ENCODE peak calls at places on chromosomes 13 and 19, in seven cellular contexts. Q is IMR-90, D is AG10803, R is fibroblast of pulmonary artery, F is endodermal cell, G is AG04450, A is body of pancreas. T is an unnamed sample.

GRCh38 chr13:20054586-20054985 is 96.1 kb downstream of the ZMYM2 start:
- DNase-seq in Q (no peak), D (no peak), R (no peak), F (no peak), G (no peak), A (no peak), T (no peak)

GRCh38 chr19:38932425-38933179 is 1.9 kb downstream of the MRPS12 start:
- DNase-seq in Q (peak; percentile 44), D (peak; percentile 45), R (peak; percentile 68), F (peak; percentile 70), G (no peak), A (no peak), T (peak; percentile 32)

GRCh38 chr19:48330012-48330681 is 4.8 kb downstream of the EMP3 start:
- DNase-seq in Q (no peak), D (no peak), R (no peak), F (peak; percentile 94), G (no peak), A (peak; percentile 86), T (peak; percentile 56)

GRCh38 chr13:74187564-74187963 is 53.4 kb upstream of the KLF12 start:
- DNase-seq in Q (peak; percentile 42), D (peak; percentile 21), R (no peak), F (no peak), G (no peak), A (no peak), T (no peak)

GRCh38 chr19:5171711-5172110 is 168.9 kb downstream of the PTPRS start:
- DNase-seq in Q (no peak), D (no peak), R (no peak), F (no peak), G (no peak), A (no peak), T (no peak)

GRCh38 chr19:45327404-45328143 is 4.9 kb upstream of the CKM start:
- DNase-seq in Q (no peak), D (no peak), R (no peak), F (no peak), G (no peak), A (no peak), T (no peak)

GRCh38 chr19:47176071-47176626 is 45.5 kb downstream of the SAE1 start:
- DNase-seq in Q (peak; percentile 97), D (peak; percentile 85), R (peak; percentile 84), F (no peak), G (peak; percentile 55), A (no peak), T (peak; percentile 70)

GRCh38 chr19:5627395-5627904 is 4.6 kb downstream of the SAFB start:
- DNase-seq in Q (peak; percentile 72), D (peak; percentile 43), R (no peak), F (peak; percentile 55), G (no peak), A (no peak), T (no peak)

GRCh38 chr13:41802684-41803554 is 158.0 kb downstream of the VWA8 start:
- DNase-seq in Q (peak; percentile 85), D (peak; percentile 74), R (peak; percentile 67), F (no peak), G (peak; percentile 15), A (no peak), T (peak; percentile 74)

GRCh38 chr13:109804654-109805053 is 18.3 kb upstream of the IRS2 start:
- DNase-seq in Q (no peak), D (no peak), R (no peak), F (peak; percentile 64), G (no peak), A (no peak), T (no peak)

GRCh38 chr13:50320297-50320862 is 305.1 kb downstream of the KCNRG start:
- DNase-seq in Q (peak; percentile 54), D (peak; percentile 55), R (peak; percentile 48), F (no peak), G (peak; percentile 4), A (no peak), T (peak; percentile 43)

GRCh38 chr13:46296920-46297319 is 85.2 kb downstream of the LRRC63 start:
- DNase-seq in Q (peak; percentile 67), D (peak; percentile 98), R (peak; percentile 94), F (no peak), G (peak; percentile 24), A (no peak), T (peak; percentile 90)

GRCh38 chr19:17889609-17890214 is 18.0 kb downstream of the SLC5A5 start:
- DNase-seq in Q (peak; percentile 37), D (peak; percentile 26), R (peak; percentile 66), F (peak; percentile 92), G (no peak), A (peak; percentile 27), T (peak; percentile 59)

GRCh38 chr13:46866150-46866549 is 30.7 kb downstream of the HTR2A start:
- DNase-seq in Q (peak; percentile 63), D (peak; percentile 42), R (peak; percentile 73), F (peak; percentile 62), G (peak; percentile 27), A (no peak), T (peak; percentile 20)

GRCh38 chr13:110293649-110294048 is 13.3 kb downstream of the COL4A1 start:
- DNase-seq in Q (no peak), D (no peak), R (no peak), F (no peak), G (no peak), A (no peak), T (no peak)

GRCh38 chr19:36152061-36152885 is at the start of gene COX7A1:
- DNase-seq in Q (no peak), D (peak; percentile 59), R (peak; percentile 68), F (peak; percentile 54), G (no peak), A (peak; percentile 47), T (peak; percentile 18)

GRCh38 chr13:76886292-76887061 is at the start of gene KCTD12:
- DNase-seq in Q (peak; percentile 73), D (peak; percentile 83), R (peak; percentile 87), F (peak; percentile 87), G (no peak), A (peak; percentile 69), T (peak; percentile 86)

GRCh38 chr19:14699641-14700040 is 9.8 kb downstream of the ZNF333 start:
- DNase-seq in Q (no peak), D (no peak), R (peak; percentile 8), F (no peak), G (no peak), A (no peak), T (no peak)

GRCh38 chr19:45376045-45376724 is 5.8 kb upstream of the ERCC2 start:
- DNase-seq in Q (peak; percentile 94), D (peak; percentile 99), R (peak; percentile 97), F (peak; percentile 84), G (peak; percentile 85), A (peak; percentile 54), T (peak; percentile 87)

GRCh38 chr13:111115051-111115840 is at the start of gene ARHGEF7:
- DNase-seq in Q (no peak), D (no peak), R (no peak), F (peak; percentile 67), G (no peak), A (no peak), T (no peak)

GRCh38 chr19:55345818-55346724 is 6.4 kb downstream of the KMT5C start:
- DNase-seq in Q (no peak), D (no peak), R (peak; percentile 35), F (peak; percentile 45), G (no peak), A (no peak), T (peak; percentile 14)

GRCh38 chr13:41944229-41944628 is 16.7 kb downstream of the VWA8 start:
- DNase-seq in Q (no peak), D (peak; percentile 9), R (peak; percentile 18), F (no peak), G (no peak), A (no peak), T (no peak)

GRCh38 chr19:13012690-13013608 is 17.7 kb downstream of the NFIX start:
- DNase-seq in Q (peak; percentile 63), D (peak; percentile 68), R (peak; percentile 67), F (peak; percentile 74), G (no peak), A (no peak), T (peak; percentile 75)

GRCh38 chr13:113800576-113800926 is 41.5 kb downstream of the TMEM255B start:
- DNase-seq in Q (no peak), D (no peak), R (no peak), F (no peak), G (no peak), A (no peak), T (no peak)

GRCh38 chr13:113801289-113801961 is 42.4 kb downstream of the TMEM255B start:
- DNase-seq in Q (no peak), D (no peak), R (no peak), F (no peak), G (no peak), A (no peak), T (no peak)

GRCh38 chr13:113802761-113803160 is 43.7 kb downstream of the TMEM255B start:
- DNase-seq in Q (no peak), D (no peak), R (no peak), F (no peak), G (no peak), A (no peak), T (no peak)

GRCh38 chr13:113803409-113804016 is 44.5 kb downstream of the TMEM255B start:
- DNase-seq in Q (no peak), D (no peak), R (no peak), F (no peak), G (no peak), A (no peak), T (no peak)

DNA sequence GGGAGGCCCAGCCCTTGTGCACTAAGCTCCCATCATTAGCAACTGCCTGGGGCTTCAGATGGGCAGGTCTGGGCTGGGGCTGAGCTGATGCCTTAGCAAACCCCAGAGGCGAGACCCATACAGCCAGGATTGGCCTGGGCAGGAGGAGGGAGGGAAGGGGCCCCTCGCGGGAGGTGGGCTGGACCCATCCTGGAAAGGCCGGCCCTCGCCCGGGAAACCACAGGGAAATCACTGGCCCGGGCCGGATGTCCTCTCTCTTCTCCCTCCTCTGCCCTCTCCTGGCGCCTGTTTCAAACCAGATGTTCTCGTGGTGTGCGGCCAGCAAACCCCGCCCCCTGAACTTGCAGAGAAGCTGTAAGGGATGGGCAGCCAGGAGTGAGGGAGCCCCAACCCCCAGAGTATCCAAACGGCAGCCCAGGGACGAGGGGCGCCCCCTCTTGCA is 43.1 kb downstream of the TMEM255B start:
- DNase-seq in Q (peak; percentile 72), D (peak; percentile 81), R (peak; percentile 73), F (peak; percentile 88), G (peak; percentile 54), A (no peak), T (peak; percentile 74)
- TF ChIP-seq CTCF in Q (peak; percentile 29), D (peak; percentile 11), R (peak; percentile 11), F (peak; percentile 28), G (peak; percentile 24), A (no peak), T (peak; percentile 29)

GRCh38 chr19:16445238-16446107 is 26.3 kb downstream of the EPS15L1 start:
- DNase-seq in Q (peak; percentile 83), D (peak; percentile 35), R (no peak), F (no peak), G (no peak), A (no peak), T (peak; percentile 52)
- H3K4me3 ChIP-seq in Q (no peak overlapping the region), D (no peak overlapping the region), R (no peak overlapping the region), F (no peak overlapping the region), G (no peak overlapping the region), A (no peak overlapping the region), T (no peak overlapping the region)

GRCh38 chr13:21297452-21297851 is 121.0 kb downstream of the MRPL57 start:
- DNase-seq in Q (no peak), D (peak; percentile 2), R (peak; percentile 8), F (peak; percentile 46), G (no peak), A (no peak), T (no peak)

GRCh38 chr13:21297914-21298831 is 121.7 kb downstream of the MRPL57 start:
- DNase-seq in Q (peak; percentile 87), D (peak; percentile 85), R (peak; percentile 94), F (peak; percentile 95), G (peak; percentile 69), A (peak; percentile 88), T (peak; percentile 90)
- TF ChIP-seq CTCF in Q (peak; percentile 93), D (peak; percentile 84), R (peak; percentile 80), F (peak; percentile 95), G (peak; percentile 91), A (peak; percentile 87), T (peak; percentile 88)

GRCh38 chr13:99900960-99901359 is 70.6 kb downstream of the ZIC5 start:
- DNase-seq in Q (no peak), D (no peak), R (no peak), F (no peak), G (no peak), A (no peak), T (no peak)
- H3K4me3 ChIP-seq in Q (no peak overlapping the region), D (no peak overlapping the region), R (no peak overlapping the region), F (no peak overlapping the region), G (no peak overlapping the region), A (no peak overlapping the region), T (no peak overlapping the region)

T was measured in astrocyte of the spinal cord.